ENCODE peak calls at places on chromosomes 12 and 14, in nine cellular contexts. One of them, this sample, is unnamed.
A peak's percentile ranks its signal among the peaks of the same experiment; 100 is the strongest.

GRCh38 chr12:89817501-89818226 is 109.0 kb upstream of the ATP2B1 start:
- DNase-seq in HCT116: no peak
- DNase-seq in colonic mucosa: no peak
- DNase-seq in Caco-2: no peak
- DNase-seq in stomach: no peak
- DNase-seq in PC-9: no peak
- DNase-seq in lung: no peak
- DNase-seq in breast epithelium: no peak
- DNase-seq in brain microvascular endothelial cell: no peak
- DNase-seq in this sample: no peak

GRCh38 chr14:28635387-28635786 is 131.2 kb upstream of the FOXG1 start:
- DNase-seq in stomach: no peak
- DNase-seq in HCT116: peak; percentile 3
- DNase-seq in brain microvascular endothelial cell: no peak
- DNase-seq in PC-9: no peak
- DNase-seq in breast epithelium: no peak
- DNase-seq in Caco-2: no peak
- DNase-seq in colonic mucosa: no peak
- DNase-seq in lung: no peak
- DNase-seq in this sample: no peak

GRCh38 chr14:30943694-30944093 is 69.3 kb downstream of the COCH start:
- DNase-seq in lung: no peak
- DNase-seq in brain microvascular endothelial cell: no peak
- DNase-seq in HCT116: no peak
- DNase-seq in stomach: no peak
- DNase-seq in breast epithelium: no peak
- DNase-seq in colonic mucosa: no peak
- DNase-seq in PC-9: no peak
- DNase-seq in Caco-2: no peak
- DNase-seq in this sample: no peak

GRCh38 chr12:121467638-121468403 is 67.9 kb downstream of the RNF34 start:
- DNase-seq in stomach: no peak
- DNase-seq in HCT116: no peak
- DNase-seq in brain microvascular endothelial cell: peak; percentile 6
- DNase-seq in breast epithelium: peak; percentile 27
- DNase-seq in PC-9: no peak
- DNase-seq in colonic mucosa: no peak
- DNase-seq in Caco-2: no peak
- DNase-seq in lung: peak; percentile 41
- DNase-seq in this sample: peak; percentile 41

GRCh38 chr14:54564799-54565235 is 2.1 kb upstream of the SAMD4A start:
- DNase-seq in brain microvascular endothelial cell: peak; percentile 54
- DNase-seq in colonic mucosa: no peak
- DNase-seq in PC-9: no peak
- DNase-seq in lung: no peak
- DNase-seq in stomach: no peak
- DNase-seq in HCT116: no peak
- DNase-seq in Caco-2: no peak
- DNase-seq in breast epithelium: peak; percentile 22
- DNase-seq in this sample: peak; percentile 60

GRCh38 chr12:45634273-45634917 is 95.1 kb upstream of the ARID2 start:
- DNase-seq in PC-9: no peak
- DNase-seq in HCT116: no peak
- DNase-seq in lung: no peak
- DNase-seq in breast epithelium: no peak
- DNase-seq in Caco-2: no peak
- DNase-seq in colonic mucosa: no peak
- DNase-seq in brain microvascular endothelial cell: no peak
- DNase-seq in stomach: no peak
- DNase-seq in this sample: no peak

GRCh38 chr12:19397534-19397933 is 41.8 kb upstream of the AEBP2 start:
- DNase-seq in lung: no peak
- DNase-seq in breast epithelium: no peak
- DNase-seq in colonic mucosa: no peak
- DNase-seq in brain microvascular endothelial cell: no peak
- DNase-seq in Caco-2: no peak
- DNase-seq in HCT116: no peak
- DNase-seq in PC-9: peak; percentile 85
- DNase-seq in stomach: no peak
- DNase-seq in this sample: no peak

GRCh38 chr12:95548056-95548538 is 3.2 kb downstream of the USP44 start:
- DNase-seq in Caco-2: no peak
- DNase-seq in PC-9: no peak
- DNase-seq in brain microvascular endothelial cell: no peak
- DNase-seq in stomach: peak; percentile 29
- DNase-seq in breast epithelium: no peak
- DNase-seq in colonic mucosa: no peak
- DNase-seq in lung: peak; percentile 30
- DNase-seq in HCT116: no peak
- DNase-seq in this sample: peak; percentile 19

GRCh38 chr12:99053599-99054362 is 408.7 kb downstream of the APAF1 start:
- DNase-seq in brain microvascular endothelial cell: peak; percentile 49
- DNase-seq in PC-9: no peak
- DNase-seq in HCT116: no peak
- DNase-seq in Caco-2: no peak
- DNase-seq in breast epithelium: no peak
- DNase-seq in colonic mucosa: no peak
- DNase-seq in lung: no peak
- DNase-seq in stomach: no peak
- DNase-seq in this sample: no peak

GRCh38 chr12:9115731-9116689 is at the start of gene A2M:
- DNase-seq in stomach: no peak
- DNase-seq in HCT116: no peak
- DNase-seq in lung: no peak
- DNase-seq in colonic mucosa: no peak
- DNase-seq in breast epithelium: peak; percentile 51
- DNase-seq in PC-9: no peak
- DNase-seq in brain microvascular endothelial cell: no peak
- DNase-seq in Caco-2: no peak
- DNase-seq in this sample: peak; percentile 51

GRCh38 chr12:119005832-119006360 is 24.6 kb downstream of the SRRM4 start:
- DNase-seq in breast epithelium: no peak
- DNase-seq in stomach: no peak
- DNase-seq in colonic mucosa: no peak
- DNase-seq in HCT116: no peak
- DNase-seq in lung: no peak
- DNase-seq in brain microvascular endothelial cell: no peak
- DNase-seq in Caco-2: no peak
- DNase-seq in PC-9: no peak
- DNase-seq in this sample: no peak

GRCh38 chr14:105280525-105280924 is 20.3 kb downstream of the BRF1 start:
- DNase-seq in Caco-2: no peak
- DNase-seq in colonic mucosa: no peak
- DNase-seq in lung: no peak
- DNase-seq in HCT116: no peak
- DNase-seq in breast epithelium: no peak
- DNase-seq in PC-9: no peak
- DNase-seq in stomach: no peak
- DNase-seq in brain microvascular endothelial cell: no peak
- DNase-seq in this sample: no peak

GRCh38 chr14:105283899-105284298 is 16.9 kb downstream of the BRF1 start:
- DNase-seq in HCT116: no peak
- DNase-seq in lung: no peak
- DNase-seq in colonic mucosa: no peak
- DNase-seq in stomach: no peak
- DNase-seq in Caco-2: no peak
- DNase-seq in breast epithelium: no peak
- DNase-seq in brain microvascular endothelial cell: no peak
- DNase-seq in PC-9: no peak
- DNase-seq in this sample: no peak

GRCh38 chr14:105283028-105283427 is 17.8 kb downstream of the BRF1 start:
- DNase-seq in breast epithelium: no peak
- DNase-seq in colonic mucosa: no peak
- DNase-seq in Caco-2: no peak
- DNase-seq in PC-9: no peak
- DNase-seq in brain microvascular endothelial cell: no peak
- DNase-seq in lung: no peak
- DNase-seq in stomach: no peak
- DNase-seq in HCT116: no peak
- DNase-seq in this sample: no peak

GRCh38 chr14:105281354-105282097 is 19.3 kb downstream of the BRF1 start:
- DNase-seq in HCT116: no peak
- DNase-seq in Caco-2: no peak
- DNase-seq in stomach: no peak
- DNase-seq in PC-9: peak; percentile 20
- DNase-seq in lung: no peak
- DNase-seq in brain microvascular endothelial cell: peak; percentile 40
- DNase-seq in breast epithelium: no peak
- DNase-seq in colonic mucosa: no peak
- DNase-seq in this sample: no peak

DNA sequence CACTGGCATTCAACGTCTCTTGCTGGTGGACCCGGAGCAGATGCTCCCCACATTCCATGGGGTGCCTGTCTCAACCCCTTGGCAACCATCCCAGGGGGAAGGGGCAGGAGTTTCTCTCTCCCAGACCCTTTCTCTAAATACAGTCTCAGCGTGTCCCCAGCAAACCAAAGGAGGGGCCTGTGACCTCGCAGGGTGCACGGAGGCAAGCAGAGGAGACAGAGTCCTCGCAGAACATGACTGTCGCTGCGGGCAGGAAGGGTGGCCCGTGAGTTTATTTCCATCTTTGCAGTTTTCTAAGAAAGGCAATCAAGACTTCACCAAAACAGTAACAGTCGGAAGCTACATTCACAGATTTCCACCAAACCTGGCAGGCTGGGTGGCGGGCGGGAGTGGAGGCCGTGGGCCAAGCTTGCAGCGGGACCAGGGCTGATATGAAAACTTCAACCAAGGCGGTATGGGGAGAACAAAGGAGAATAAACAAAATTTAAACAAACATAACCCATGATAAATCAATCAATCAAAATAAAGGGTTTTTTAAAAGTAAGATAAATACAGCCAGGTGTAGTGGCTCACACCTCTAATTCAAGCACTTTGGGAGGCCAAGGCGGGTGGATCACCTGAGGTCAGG is 18.6 kb downstream of the BRF1 start:
- DNase-seq in brain microvascular endothelial cell: no peak
- DNase-seq in PC-9: no peak
- DNase-seq in stomach: peak; percentile 42
- DNase-seq in colonic mucosa: no peak
- DNase-seq in breast epithelium: no peak
- DNase-seq in lung: no peak
- DNase-seq in HCT116: no peak
- DNase-seq in Caco-2: no peak
- DNase-seq in this sample: no peak
- TF ChIP-seq CTCF in brain microvascular endothelial cell: no peak
- TF ChIP-seq CTCF in PC-9: peak; percentile 34
- TF ChIP-seq CTCF in stomach: peak; percentile 1
- TF ChIP-seq CTCF in colonic mucosa: no peak
- TF ChIP-seq CTCF in breast epithelium: no peak
- TF ChIP-seq CTCF in lung: no peak
- TF ChIP-seq CTCF in HCT116: no peak
- TF ChIP-seq CTCF in Caco-2: no peak
- TF ChIP-seq CTCF in this sample: no peak

DNA sequence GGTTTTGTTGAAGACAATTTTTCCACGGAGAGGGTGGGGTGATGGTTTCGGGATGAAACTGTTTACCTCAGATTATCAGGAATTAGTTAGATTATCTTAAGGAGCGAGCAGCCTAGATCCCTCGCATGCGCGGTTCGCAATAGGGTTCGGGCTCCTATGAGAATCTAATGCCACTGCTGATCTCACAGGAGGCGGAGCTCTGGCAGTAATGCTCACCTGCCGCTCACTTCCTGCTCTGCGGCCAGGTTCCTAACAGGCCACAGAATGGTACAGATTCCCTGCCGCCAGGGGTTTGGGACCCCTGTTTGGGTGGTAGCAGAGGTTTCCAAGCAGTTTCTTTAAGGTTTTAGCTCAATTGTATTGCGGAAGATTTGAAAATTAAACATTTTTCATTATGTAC is 439.8 kb upstream of the OR4E1 start:
- DNase-seq in colonic mucosa: no peak
- DNase-seq in lung: no peak
- DNase-seq in stomach: no peak
- DNase-seq in PC-9: no peak
- DNase-seq in brain microvascular endothelial cell: no peak
- DNase-seq in breast epithelium: no peak
- DNase-seq in Caco-2: no peak
- DNase-seq in HCT116: no peak
- DNase-seq in this sample: no peak
- H3K4me3 ChIP-seq in colonic mucosa: no peak overlapping the region
- H3K4me3 ChIP-seq in lung: no peak overlapping the region
- H3K4me3 ChIP-seq in stomach: no peak overlapping the region
- H3K4me3 ChIP-seq in PC-9: no peak overlapping the region
- H3K4me3 ChIP-seq in brain microvascular endothelial cell: no peak overlapping the region
- H3K4me3 ChIP-seq in breast epithelium: no peak overlapping the region
- H3K4me3 ChIP-seq in Caco-2: no peak overlapping the region
- H3K4me3 ChIP-seq in HCT116: no peak overlapping the region
- H3K4me3 ChIP-seq in this sample: no peak overlapping the region

DNA sequence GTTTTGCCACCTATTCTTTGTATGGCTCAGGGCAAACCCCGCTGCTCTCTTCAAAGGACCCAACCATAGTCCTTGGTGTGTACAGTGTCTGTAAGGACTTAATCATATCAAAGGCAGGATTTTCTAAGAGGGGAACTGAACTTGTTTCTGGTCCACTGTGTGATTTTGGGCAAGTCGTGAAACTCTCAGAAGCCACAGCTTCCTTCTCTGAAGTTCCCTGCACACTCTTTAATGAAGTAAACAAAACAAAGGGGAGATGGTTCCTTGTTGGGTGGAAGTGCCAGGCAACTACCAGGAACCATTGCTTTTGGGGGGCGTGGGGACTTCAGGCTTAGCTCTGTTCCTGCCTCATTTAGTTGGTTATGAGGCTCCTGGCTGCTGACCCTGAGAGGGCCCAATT is 152.4 kb downstream of the VRK1 start:
- DNase-seq in colonic mucosa: no peak
- DNase-seq in lung: no peak
- DNase-seq in brain microvascular endothelial cell: no peak
- DNase-seq in Caco-2: no peak
- DNase-seq in stomach: no peak
- DNase-seq in PC-9: no peak
- DNase-seq in breast epithelium: no peak
- DNase-seq in HCT116: no peak
- DNase-seq in this sample: no peak
- H3K36me3 ChIP-seq in colonic mucosa: no peaks in the 10 kb centered on the region
- H3K36me3 ChIP-seq in lung: no peaks in the 10 kb centered on the region
- H3K36me3 ChIP-seq in brain microvascular endothelial cell: no peaks in the 10 kb centered on the region
- H3K36me3 ChIP-seq in Caco-2: no peaks in the 10 kb centered on the region
- H3K36me3 ChIP-seq in stomach: no peaks in the 10 kb centered on the region
- H3K36me3 ChIP-seq in PC-9: no peaks in the 10 kb centered on the region
- H3K36me3 ChIP-seq in breast epithelium: no peaks in the 10 kb centered on the region
- H3K36me3 ChIP-seq in HCT116: peaks cover 5% of the 10 kb centered on the region
- H3K36me3 ChIP-seq in this sample: no peaks in the 10 kb centered on the region

DNA sequence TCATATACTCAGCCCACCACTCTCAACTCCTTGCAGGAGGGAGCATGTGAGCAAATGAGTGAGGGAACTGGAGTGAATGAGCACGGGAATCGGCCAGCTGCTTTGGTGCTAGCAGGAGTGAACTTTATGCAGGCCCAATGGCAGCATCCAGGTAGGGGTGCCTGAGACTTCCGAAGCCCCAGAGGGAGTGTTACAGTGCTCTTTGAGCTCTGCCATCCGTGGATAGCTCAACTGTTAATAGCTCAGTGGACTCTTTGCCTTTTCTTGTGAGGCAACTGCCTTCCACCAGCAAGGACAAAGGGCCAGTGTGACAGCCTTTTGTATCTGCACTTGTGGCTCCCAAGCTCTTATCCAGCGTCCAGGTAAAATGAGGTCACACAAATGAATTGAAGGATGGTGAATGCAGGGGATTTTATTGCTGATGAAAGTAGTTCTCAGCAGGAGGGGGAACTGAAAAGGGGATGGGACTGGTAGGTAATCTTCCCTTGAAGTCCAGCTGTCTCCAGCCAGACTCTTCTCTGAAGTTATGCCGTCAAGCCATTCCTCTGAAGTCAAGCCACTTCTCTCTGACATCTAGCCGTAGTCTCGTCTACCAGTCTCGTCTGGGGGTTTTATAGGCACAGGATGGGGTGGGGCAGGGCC is 12.9 kb downstream of the CREBL2 start:
- DNase-seq in breast epithelium: no peak
- DNase-seq in HCT116: no peak
- DNase-seq in brain microvascular endothelial cell: no peak
- DNase-seq in lung: no peak
- DNase-seq in PC-9: no peak
- DNase-seq in stomach: no peak
- DNase-seq in colonic mucosa: no peak
- DNase-seq in Caco-2: no peak
- DNase-seq in this sample: no peak
- TF ChIP-seq CTCF in breast epithelium: no peak
- TF ChIP-seq CTCF in HCT116: no peak
- TF ChIP-seq CTCF in brain microvascular endothelial cell: no peak
- TF ChIP-seq CTCF in lung: no peak
- TF ChIP-seq CTCF in PC-9: no peak
- TF ChIP-seq CTCF in stomach: no peak
- TF ChIP-seq CTCF in colonic mucosa: no peak
- TF ChIP-seq CTCF in Caco-2: no peak
- TF ChIP-seq CTCF in this sample: no peak